ENCODE peak calls at places on chromosomes 3 and 15, in seven cellular contexts. One of them, this sample, is unnamed.

GRCh38 chr3:53101956-53102355 is 28.3 kb downstream of the RFT1 start:
- DNase-seq in WTC11: no peak
- DNase-seq in K562: no peak
- DNase-seq in H1: no peak
- DNase-seq in A549: no peak
- DNase-seq in HepG2: no peak
- DNase-seq in SK-N-SH: no peak
- DNase-seq in this sample: no peak

GRCh38 chr3:70281663-70282062 is 30.8 kb downstream of the MDFIC2 start:
- DNase-seq in H1: no peak
- DNase-seq in WTC11: no peak
- DNase-seq in A549: peak
- DNase-seq in SK-N-SH: no peak
- DNase-seq in K562: no peak
- DNase-seq in HepG2: no peak
- DNase-seq in this sample: no peak

GRCh38 chr3:172675371-172676193 is 35.3 kb downstream of the NCEH1 start:
- DNase-seq in K562: peak
- DNase-seq in WTC11: no peak
- DNase-seq in H1: no peak
- DNase-seq in HepG2: peak
- DNase-seq in A549: peak
- DNase-seq in SK-N-SH: peak
- DNase-seq in this sample: no peak

GRCh38 chr3:129021140-129021551 is 20.0 kb downstream of the EFCC1 start:
- DNase-seq in HepG2: peak
- DNase-seq in A549: no peak
- DNase-seq in H1: no peak
- DNase-seq in WTC11: no peak
- DNase-seq in K562: no peak
- DNase-seq in SK-N-SH: no peak
- DNase-seq in this sample: no peak

GRCh38 chr3:73614385-73614784 is 10.4 kb downstream of the PDZRN3 start:
- DNase-seq in SK-N-SH: no peak
- DNase-seq in H1: no peak
- DNase-seq in HepG2: no peak
- DNase-seq in A549: no peak
- DNase-seq in WTC11: no peak
- DNase-seq in K562: no peak
- DNase-seq in this sample: no peak

GRCh38 chr3:108209579-108209978 is 12.6 kb downstream of the IFT57 start:
- DNase-seq in SK-N-SH: no peak
- DNase-seq in H1: no peak
- DNase-seq in HepG2: no peak
- DNase-seq in A549: no peak
- DNase-seq in K562: no peak
- DNase-seq in WTC11: no peak
- DNase-seq in this sample: no peak

GRCh38 chr3:122975163-122975923 is 52.2 kb downstream of the SEMA5B start:
- DNase-seq in A549: no peak
- DNase-seq in HepG2: no peak
- DNase-seq in SK-N-SH: peak
- DNase-seq in H1: no peak
- DNase-seq in WTC11: peak
- DNase-seq in K562: no peak
- DNase-seq in this sample: no peak

GRCh38 chr3:43177092-43177491 is 71.2 kb upstream of the POMGNT2 start:
- DNase-seq in K562: no peak
- DNase-seq in SK-N-SH: no peak
- DNase-seq in HepG2: no peak
- DNase-seq in WTC11: no peak
- DNase-seq in A549: no peak
- DNase-seq in H1: no peak
- DNase-seq in this sample: no peak

GRCh38 chr15:41490355-41490754 is 3.3 kb upstream of the ITPKA start:
- DNase-seq in K562: peak
- DNase-seq in A549: peak
- DNase-seq in SK-N-SH: peak
- DNase-seq in HepG2: peak
- DNase-seq in H1: no peak
- DNase-seq in WTC11: no peak
- DNase-seq in this sample: peak

GRCh38 chr3:24829632-24830229 is 335.1 kb upstream of the THRB start:
- DNase-seq in WTC11: peak
- DNase-seq in HepG2: no peak
- DNase-seq in A549: peak
- DNase-seq in SK-N-SH: peak
- DNase-seq in K562: no peak
- DNase-seq in H1: peak
- DNase-seq in this sample: no peak

GRCh38 chr3:29384640-29385039 is 103.8 kb downstream of the RBMS3 start:
- DNase-seq in SK-N-SH: peak
- DNase-seq in H1: no peak
- DNase-seq in A549: no peak
- DNase-seq in WTC11: no peak
- DNase-seq in HepG2: no peak
- DNase-seq in K562: no peak
- DNase-seq in this sample: no peak

GRCh38 chr3:189580190-189580589 is 51.0 kb upstream of the TP63 start:
- DNase-seq in H1: no peak
- DNase-seq in SK-N-SH: no peak
- DNase-seq in HepG2: no peak
- DNase-seq in K562: no peak
- DNase-seq in A549: no peak
- DNase-seq in WTC11: no peak
- DNase-seq in this sample: no peak

GRCh38 chr3:52046186-52046913 is 10.0 kb downstream of the DUSP7 start:
- DNase-seq in WTC11: no peak
- DNase-seq in H1: no peak
- DNase-seq in K562: no peak
- DNase-seq in A549: peak
- DNase-seq in HepG2: no peak
- DNase-seq in SK-N-SH: peak
- DNase-seq in this sample: no peak

GRCh38 chr15:70560617-70561328 is 202.6 kb downstream of the UACA start:
- DNase-seq in A549: no peak
- DNase-seq in H1: peak
- DNase-seq in K562: no peak
- DNase-seq in WTC11: no peak
- DNase-seq in SK-N-SH: no peak
- DNase-seq in HepG2: no peak
- DNase-seq in this sample: no peak

GRCh38 chr3:51705276-51706020 is 1.4 kb upstream of the GRM2 start:
- DNase-seq in WTC11: no peak
- DNase-seq in HepG2: no peak
- DNase-seq in K562: no peak
- DNase-seq in SK-N-SH: no peak
- DNase-seq in H1: no peak
- DNase-seq in A549: no peak
- DNase-seq in this sample: no peak

GRCh38 chr3:61564405-61565059 is 3.2 kb downstream of the PTPRG start:
- DNase-seq in HepG2: no peak
- DNase-seq in H1: peak
- DNase-seq in SK-N-SH: peak
- DNase-seq in A549: no peak
- DNase-seq in K562: peak
- DNase-seq in WTC11: peak
- DNase-seq in this sample: no peak
- TF ChIP-seq USF2 in HepG2: no peak
- TF ChIP-seq USF2 in H1: no peak
- TF ChIP-seq USF2 in SK-N-SH: no peak
- TF ChIP-seq USF2 in A549: no peak
- TF ChIP-seq USF2 in K562: no peak
- TF ChIP-seq USF2 in WTC11: no peak
- TF ChIP-seq USF2 in this sample: no peak

GRCh38 chr15:32864841-32865240 is 147.0 kb downstream of the GREM1 start:
- DNase-seq in HepG2: no peak
- DNase-seq in WTC11: no peak
- DNase-seq in H1: no peak
- DNase-seq in SK-N-SH: no peak
- DNase-seq in K562: no peak
- DNase-seq in A549: no peak
- DNase-seq in this sample: no peak

GRCh38 chr15:32869814-32870213 is 152.0 kb downstream of the GREM1 start:
- DNase-seq in SK-N-SH: no peak
- DNase-seq in WTC11: no peak
- DNase-seq in A549: no peak
- DNase-seq in H1: no peak
- DNase-seq in K562: no peak
- DNase-seq in HepG2: no peak
- DNase-seq in this sample: no peak

GRCh38 chr15:32870240-32871033 is 152.6 kb downstream of the GREM1 start:
- DNase-seq in SK-N-SH: no peak
- DNase-seq in HepG2: no peak
- DNase-seq in A549: no peak
- DNase-seq in K562: peak
- DNase-seq in WTC11: no peak
- DNase-seq in H1: no peak
- DNase-seq in this sample: peak

GRCh38 chr15:32866486-32867312 is 148.9 kb downstream of the GREM1 start:
- DNase-seq in A549: peak
- DNase-seq in WTC11: no peak
- DNase-seq in K562: no peak
- DNase-seq in SK-N-SH: no peak
- DNase-seq in H1: no peak
- DNase-seq in HepG2: peak
- DNase-seq in this sample: no peak

DNA sequence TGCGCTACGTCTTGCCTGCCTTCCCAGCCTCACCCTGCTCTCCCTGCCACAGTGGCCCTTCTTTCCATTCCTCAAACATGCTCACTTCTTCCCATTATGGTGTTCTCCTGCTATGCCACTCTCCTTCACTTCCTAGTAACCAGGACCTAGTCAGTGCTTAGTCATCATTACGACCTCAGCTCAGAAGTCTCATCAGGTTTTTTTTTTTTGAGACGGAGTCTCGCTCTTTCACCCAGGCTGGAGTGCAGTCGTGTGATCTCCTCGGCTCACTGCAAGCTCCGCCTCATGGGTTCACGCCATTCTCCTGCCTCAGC is 149.5 kb downstream of the GREM1 start:
- DNase-seq in H1: no peak
- DNase-seq in A549: peak
- DNase-seq in WTC11: no peak
- DNase-seq in HepG2: no peak
- DNase-seq in K562: no peak
- DNase-seq in SK-N-SH: no peak
- DNase-seq in this sample: no peak
- TF ChIP-seq MAX in H1: no peak
- TF ChIP-seq MAX in A549: peak
- TF ChIP-seq MAX in WTC11: no peak
- TF ChIP-seq MAX in HepG2: no peak
- TF ChIP-seq MAX in K562: no peak
- TF ChIP-seq MAX in SK-N-SH: peak
- TF ChIP-seq MAX in this sample: no peak

DNA sequence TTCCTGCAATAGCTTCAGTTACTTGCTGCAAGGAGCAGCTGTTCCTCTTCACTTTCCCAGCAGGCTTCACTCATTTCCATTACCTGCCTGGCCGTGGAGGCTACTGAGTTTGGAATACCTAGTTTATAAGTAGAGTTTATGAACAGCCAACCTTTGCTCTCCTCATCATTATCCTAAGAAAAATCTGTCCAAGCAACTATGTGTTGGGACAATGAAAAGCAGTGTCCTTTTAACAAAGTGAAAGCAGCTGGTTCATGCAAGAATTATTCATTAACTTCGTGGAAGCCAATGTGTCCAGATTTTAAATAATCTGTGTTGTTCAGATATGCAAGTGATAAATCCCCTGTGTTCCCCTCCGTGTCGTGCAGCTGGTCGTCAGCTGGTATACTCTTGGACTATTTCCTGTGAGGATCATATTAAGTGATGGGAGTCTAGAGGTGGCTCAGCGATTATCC is 39.3 kb upstream of the SSR3 start:
- DNase-seq in WTC11: no peak
- DNase-seq in H1: no peak
- DNase-seq in K562: no peak
- DNase-seq in A549: no peak
- DNase-seq in SK-N-SH: no peak
- DNase-seq in HepG2: peak
- DNase-seq in this sample: no peak
- TF ChIP-seq USF2 in WTC11: no peak
- TF ChIP-seq USF2 in H1: no peak
- TF ChIP-seq USF2 in K562: no peak
- TF ChIP-seq USF2 in A549: no peak
- TF ChIP-seq USF2 in SK-N-SH: no peak
- TF ChIP-seq USF2 in HepG2: no peak
- TF ChIP-seq USF2 in this sample: no peak

GRCh38 chr15:31173790-31174450 is 72.4 kb upstream of the TRPM1 start:
- DNase-seq in A549: no peak
- DNase-seq in H1: no peak
- DNase-seq in HepG2: no peak
- DNase-seq in SK-N-SH: no peak
- DNase-seq in K562: no peak
- DNase-seq in WTC11: no peak
- DNase-seq in this sample: no peak

GRCh38 chr15:31177936-31178335 is 76.4 kb upstream of the TRPM1 start:
- DNase-seq in K562: no peak
- DNase-seq in A549: no peak
- DNase-seq in HepG2: no peak
- DNase-seq in SK-N-SH: no peak
- DNase-seq in WTC11: no peak
- DNase-seq in H1: no peak
- DNase-seq in this sample: no peak

GRCh38 chr15:31175484-31175883 is 74.0 kb upstream of the TRPM1 start:
- DNase-seq in SK-N-SH: no peak
- DNase-seq in HepG2: no peak
- DNase-seq in WTC11: no peak
- DNase-seq in A549: no peak
- DNase-seq in H1: no peak
- DNase-seq in K562: no peak
- DNase-seq in this sample: no peak

GRCh38 chr15:31178705-31179104 is 77.2 kb upstream of the TRPM1 start:
- DNase-seq in SK-N-SH: no peak
- DNase-seq in H1: no peak
- DNase-seq in HepG2: no peak
- DNase-seq in K562: no peak
- DNase-seq in A549: no peak
- DNase-seq in WTC11: no peak
- DNase-seq in this sample: no peak

DNA sequence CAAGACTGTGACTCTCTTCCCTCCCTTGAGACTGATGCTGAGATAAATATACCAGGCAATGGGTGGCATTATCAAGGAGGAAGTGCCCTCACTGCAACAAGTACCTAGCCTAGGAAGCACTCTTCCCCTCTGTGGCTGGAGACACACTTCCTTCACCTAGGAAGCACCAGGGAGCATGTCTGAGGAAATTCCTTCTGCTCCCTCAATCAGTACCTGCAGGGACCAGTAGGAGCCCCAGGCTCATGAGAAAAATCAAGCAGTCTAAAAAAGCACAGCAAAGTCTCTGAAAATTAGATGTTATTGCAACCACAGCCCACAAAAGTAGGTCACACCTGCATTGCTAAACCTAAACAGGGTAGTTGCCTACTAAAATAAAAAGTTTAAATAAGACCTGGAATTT is 78.2 kb upstream of the TRPM1 start:
- DNase-seq in SK-N-SH: no peak
- DNase-seq in WTC11: no peak
- DNase-seq in K562: no peak
- DNase-seq in H1: peak
- DNase-seq in HepG2: no peak
- DNase-seq in A549: no peak
- DNase-seq in this sample: no peak
- TF ChIP-seq MAX in SK-N-SH: no peak
- TF ChIP-seq MAX in WTC11: no peak
- TF ChIP-seq MAX in K562: no peak
- TF ChIP-seq MAX in H1: no peak
- TF ChIP-seq MAX in HepG2: no peak
- TF ChIP-seq MAX in A549: no peak
- TF ChIP-seq MAX in this sample: no peak

GRCh38 chr15:50256188-50257041 is 9.1 kb downstream of the HDC start:
- DNase-seq in SK-N-SH: no peak
- DNase-seq in HepG2: no peak
- DNase-seq in A549: peak
- DNase-seq in WTC11: no peak
- DNase-seq in H1: peak
- DNase-seq in K562: no peak
- DNase-seq in this sample: no peak
- TF ChIP-seq USF2 in SK-N-SH: no peak
- TF ChIP-seq USF2 in HepG2: no peak
- TF ChIP-seq USF2 in A549: no peak
- TF ChIP-seq USF2 in WTC11: no peak
- TF ChIP-seq USF2 in H1: no peak
- TF ChIP-seq USF2 in K562: no peak
- TF ChIP-seq USF2 in this sample: no peak

This sample was measured in GM12878.